ENCODE peak calls at places on chromosomes 6 and 20, in six cellular contexts. Z is Kasumi-1; J is EL; N is CD4-positive, alpha-beta memory T cell; W is GM12891; A is T-cell. I is an unnamed sample.

GRCh38 chr6:135901776-135902524 is 50.4 kb downstream of the PDE7B start:
- DNase-seq in W (no peak), J (peak; percentile 69), A (no peak), N (no peak), Z (no peak), I (no peak)

GRCh38 chr6:170174771-170175643 is 115.9 kb downstream of the DLL1 start:
- DNase-seq in W (no peak), N (no peak), Z (no peak), J (no peak), A (no peak), I (no peak)

GRCh38 chr20:23533161-23533560 is 35.1 kb downstream of the CST9L start:
- DNase-seq in J (no peak), A (no peak), N (no peak), Z (no peak), W (no peak), I (no peak)

GRCh38 chr6:78942451-78942850 is 75.1 kb downstream of the IRAK1BP1 start:
- DNase-seq in W (no peak), N (no peak), A (no peak), Z (no peak), J (peak; percentile 42), I (no peak)

GRCh38 chr20:17631576-17632319 is 50.3 kb downstream of the RRBP1 start:
- DNase-seq in N (no peak), Z (no peak), J (no peak), W (no peak), A (no peak), I (no peak)

GRCh38 chr6:37648465-37649330 is 49.0 kb downstream of the MDGA1 start:
- DNase-seq in J (no peak), A (peak; percentile 31), N (peak; percentile 28), Z (no peak), W (no peak), I (peak; percentile 21)

GRCh38 chr6:41940759-41941279 is 789 bp downstream of the CCND3 start:
- DNase-seq in A (peak; percentile 48), W (no peak), N (peak; percentile 41), J (peak; percentile 52), Z (peak; percentile 16), I (peak; percentile 47)

GRCh38 chr6:106379951-106380350 is 19.4 kb downstream of the CRYBG1 start:
- DNase-seq in A (no peak), N (no peak), Z (no peak), J (no peak), W (no peak), I (no peak)

GRCh38 chr20:49964964-49965780 is 17.6 kb upstream of the SNAI1 start:
- DNase-seq in N (no peak), W (no peak), A (no peak), J (peak; percentile 49), Z (peak; percentile 29), I (no peak)

GRCh38 chr6:25056130-25056529 is 120.4 kb upstream of the RIPOR2 start:
- DNase-seq in A (peak; percentile 62), W (no peak), J (no peak), N (peak; percentile 89), Z (peak; percentile 97), I (peak; percentile 46)

GRCh38 chr6:37190159-37190535 is 20.2 kb downstream of the PIM1 start:
- DNase-seq in W (no peak), J (peak; percentile 31), A (no peak), Z (peak; percentile 39), N (no peak), I (no peak)

GRCh38 chr6:28336284-28337024 is 506 bp upstream of the ZSCAN31 start:
- DNase-seq in Z (peak; percentile 86), W (no peak), J (peak; percentile 29), N (peak; percentile 26), A (peak; percentile 11), I (no peak)

GRCh38 chr20:47220161-47220582 is 136.3 kb downstream of the ZMYND8 start:
- DNase-seq in W (peak; percentile 41), A (peak; percentile 35), N (peak; percentile 17), Z (peak; percentile 54), J (peak; percentile 38), I (peak; percentile 41)

GRCh38 chr6:111573892-111574800 is 31.5 kb downstream of the TRAF3IP2 start:
- DNase-seq in W (no peak), J (peak; percentile 93), A (no peak), N (no peak), Z (no peak), I (no peak)

GRCh38 chr6:158207452-158207788 is 39.3 kb downstream of the GTF2H5 start:
- DNase-seq in W (peak; percentile 52), A (no peak), J (peak; percentile 48), N (no peak), Z (no peak), I (no peak)